ENCODE peak calls at places on chromosomes 11 and 22, in four cellular contexts. U, Q, F and X are unnamed samples.

GRCh38 chr11:36564376-36565032 is 3.3 kb upstream of the RAG1 start:
- DNase-seq in Q (no peak), U (peak), F (no peak), X (no peak)

GRCh38 chr11:126366064-126366822 is 10.8 kb downstream of the ST3GAL4 start:
- DNase-seq in Q (peak), F (no peak), U (no peak), X (no peak)

GRCh38 chr22:25845985-25846745 is 104.2 kb downstream of the MYO18B start:
- DNase-seq in U (no peak), F (no peak), Q (no peak), X (no peak)

GRCh38 chr11:125173556-125173955 is 9.0 kb downstream of the PKNOX2 start:
- DNase-seq in F (no peak), U (no peak), Q (no peak), X (no peak)

GRCh38 chr11:95325777-95326258 is 94.8 kb upstream of the SESN3 start:
- DNase-seq in Q (no peak), F (no peak), U (no peak), X (no peak)

GRCh38 chr11:57791321-57792059 is 29.9 kb downstream of the CTNND1 start:
- DNase-seq in Q (no peak), U (no peak), F (no peak), X (no peak)

GRCh38 chr11:103110406-103110805 is 1.2 kb downstream of the DYNC2H1 start:
- DNase-seq in Q (no peak), F (no peak), U (peak), X (no peak)

GRCh38 chr22:24304067-24304675 is 33.5 kb downstream of the SPECC1L start:
- DNase-seq in Q (no peak), F (no peak), U (no peak), X (no peak)

GRCh38 chr11:102469196-102469821 is 16.7 kb upstream of the TMEM123 start:
- DNase-seq in Q (no peak), F (no peak), U (peak), X (no peak)

GRCh38 chr11:102240502-102240901 is 76.8 kb upstream of the BIRC3 start:
- DNase-seq in F (no peak), Q (no peak), U (peak), X (no peak)

GRCh38 chr22:45124176-45124857 is 39.4 kb upstream of the NUP50 start:
- DNase-seq in U (no peak), Q (no peak), F (no peak), X (no peak)

GRCh38 chr11:7060828-7061227 is 28.0 kb upstream of the RBMXL2 start:
- DNase-seq in Q (no peak), F (no peak), U (peak), X (no peak)

GRCh38 chr11:16191212-16191851 is 165.0 kb downstream of the SOX6 start:
- DNase-seq in Q (no peak), F (no peak), U (no peak), X (no peak)

GRCh38 chr22:39773976-39774539 is 119.5 kb downstream of the ENTHD1 start:
- DNase-seq in Q (no peak), U (no peak), F (no peak), X (no peak)

GRCh38 chr11:118216621-118217526 is 7.9 kb downstream of the JAML start:
- DNase-seq in Q (no peak), F (no peak), U (no peak), X (no peak)

GRCh38 chr11:105577645-105578044 is 32.2 kb upstream of the GRIA4 start:
- DNase-seq in U (peak), Q (no peak), F (no peak), X (no peak)

GRCh38 chr11:70732493-70733206 is 334.3 kb downstream of the CTTN start:
- DNase-seq in U (no peak), Q (no peak), F (no peak), X (no peak)

GRCh38 chr22:50524664-50525103 is 714 bp downstream of the SCO2 start:
- DNase-seq in Q (no peak), U (no peak), F (no peak), X (no peak)

GRCh38 chr11:12692238-12693074 is 18.2 kb downstream of the TEAD1 start:
- DNase-seq in F (no peak), Q (peak), U (peak), X (peak)

GRCh38 chr11:33670250-33671011 is 30.2 kb downstream of the C11orf91 start:
- DNase-seq in Q (no peak), U (peak), F (peak), X (no peak)

GRCh38 chr22:44295406-44295805 is 17.3 kb downstream of the SHISAL1 start:
- DNase-seq in F (no peak), Q (no peak), U (no peak), X (no peak)

GRCh38 chr11:2731285-2732125 is 31.7 kb upstream of the KCNQ1OT1 start:
- DNase-seq in U (no peak), Q (no peak), F (no peak), X (no peak)

GRCh38 chr11:111329306-111330204 is 31.2 kb downstream of the POU2AF3 start:
- DNase-seq in F (no peak), Q (peak), U (no peak), X (no peak)

GRCh38 chr11:18844753-18845367 is 53.3 kb upstream of the PTPN5 start:
- DNase-seq in Q (no peak), F (no peak), U (peak), X (no peak)
- TF ChIP-seq CTCF in Q (peak), F (peak), U (peak), X (peak)

DNA sequence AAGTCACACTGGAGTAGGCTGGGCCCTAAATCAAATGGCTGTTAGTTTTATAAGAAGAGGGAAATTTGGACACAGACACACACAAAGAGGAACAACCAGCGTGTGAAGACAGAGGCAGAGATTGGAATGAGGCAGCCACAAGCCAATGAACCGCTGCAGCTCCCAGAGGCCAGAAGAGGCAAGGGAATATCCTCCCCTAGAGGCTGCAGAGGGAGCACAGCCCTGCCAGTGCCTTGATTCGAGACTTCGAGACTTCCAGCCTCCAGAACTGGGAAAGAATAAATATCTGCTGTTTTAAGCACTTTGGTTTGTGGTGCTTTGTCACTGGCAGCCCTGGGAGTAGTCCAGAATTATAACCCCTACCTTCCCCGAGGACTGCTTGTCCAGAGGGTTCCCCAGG is 484.4 kb downstream of the MN1 start:
- DNase-seq in F (no peak), Q (no peak), U (peak), X (no peak)
- TF ChIP-seq CTCF in F (peak), Q (no peak), U (peak), X (no peak)

DNA sequence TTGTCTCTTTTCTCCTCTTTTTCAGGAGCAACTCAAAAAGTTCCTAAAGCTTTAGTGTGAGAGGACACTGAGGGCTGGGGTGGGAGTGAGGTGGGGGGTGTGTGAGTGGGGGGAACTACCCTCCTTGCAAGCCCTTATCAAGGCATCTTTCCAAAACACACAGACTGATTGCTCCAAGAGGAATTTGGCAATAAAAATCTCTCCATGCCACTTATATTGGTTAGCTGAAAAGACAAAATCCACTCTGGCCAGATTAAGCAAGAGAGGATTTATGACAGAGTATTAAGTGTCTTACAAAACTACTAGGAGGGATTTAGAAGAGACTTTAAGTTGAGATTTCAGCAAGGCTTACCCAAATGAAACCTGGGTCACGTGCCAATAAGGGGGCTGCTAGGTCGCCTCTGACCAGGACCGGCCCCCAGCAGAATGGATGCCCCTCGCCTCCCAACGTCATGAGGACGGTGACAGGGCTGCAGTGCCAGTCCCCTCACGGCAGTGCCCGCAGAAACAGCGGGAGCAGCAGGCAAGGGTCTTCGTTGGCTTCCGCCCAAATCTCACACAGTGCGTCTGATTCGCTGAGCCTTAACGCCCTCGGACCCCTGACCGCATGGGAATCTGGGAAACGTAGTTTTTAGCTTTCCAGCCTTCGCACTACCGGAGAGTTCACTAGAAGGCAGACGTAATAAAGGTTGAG is 22.1 kb upstream of the CTR9 start:
- DNase-seq in F (no peak), U (no peak), Q (no peak), X (no peak)
- TF ChIP-seq CTCF in F (no peak), U (no peak), Q (no peak), X (no peak)

GRCh38 chr11:84249344-84250135 is 963.4 kb upstream of the CCDC90B start:
- DNase-seq in F (no peak), Q (no peak), U (no peak), X (no peak)
- TF ChIP-seq CTCF in F (no peak), Q (no peak), U (no peak), X (no peak)

GRCh38 chr11:128607819-128608218 is 20.5 kb upstream of the ETS1 start:
- DNase-seq in U (no peak), Q (no peak), F (no peak), X (no peak)
- TF ChIP-seq CTCF in U (no peak), Q (no peak), F (no peak), X (no peak)

GRCh38 chr11:113506461-113506860 is 31.3 kb upstream of the DRD2 start:
- DNase-seq in U (no peak), F (no peak), Q (no peak), X (peak)
- TF ChIP-seq CTCF in U (no peak), F (no peak), Q (no peak), X (no peak)

DNA sequence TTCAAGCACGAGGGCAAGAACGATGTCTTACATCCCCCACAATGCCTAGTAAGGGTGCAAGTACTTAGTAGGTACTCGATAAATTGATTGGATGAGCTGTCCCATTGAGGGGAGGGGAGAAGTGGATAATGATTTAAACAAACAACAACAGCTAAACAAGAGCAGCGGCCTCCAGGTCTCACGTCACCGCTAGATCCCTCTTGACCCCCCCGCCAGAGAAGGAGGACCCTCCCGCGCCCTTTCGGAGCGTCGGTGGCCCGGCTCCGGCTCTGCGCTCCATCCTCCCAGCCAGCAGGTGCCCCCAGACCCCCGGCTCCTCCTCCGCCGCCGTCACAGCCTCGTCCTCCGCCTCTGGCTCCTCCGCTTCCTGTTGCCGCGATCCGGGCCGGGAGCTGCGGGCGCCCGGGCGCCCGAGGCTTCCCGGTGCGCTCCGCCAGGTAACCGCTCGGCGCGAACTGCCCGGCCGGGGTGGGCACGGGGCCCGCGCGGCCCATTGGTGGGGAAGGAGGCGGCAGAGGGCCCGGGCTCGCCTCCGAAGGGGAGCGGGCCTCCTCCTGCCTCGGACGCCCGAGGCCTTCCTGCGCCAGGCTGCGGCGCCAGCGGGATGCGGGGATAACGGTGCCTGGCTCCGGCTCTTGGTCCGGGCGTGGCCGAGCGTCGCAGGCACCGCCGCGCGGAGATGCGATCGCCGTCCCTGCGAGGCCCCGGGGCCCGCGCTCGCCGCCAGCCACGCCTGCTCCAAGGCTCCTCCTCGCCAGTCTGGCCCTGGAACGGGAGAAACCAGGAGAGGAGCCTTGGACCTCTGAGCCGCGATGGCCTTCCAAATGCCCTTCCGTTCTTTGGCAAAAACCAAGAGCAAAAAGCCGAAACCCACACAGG is at the start of gene TLCD5:
- DNase-seq in F (peak), Q (peak), U (peak), X (peak)
- TF ChIP-seq CTCF in F (peak), Q (peak), U (no peak), X (no peak)

GRCh38 chr11:50186146-50186545 is 153.5 kb downstream of the OR4C45 start:
- DNase-seq in U (no peak), Q (no peak), F (no peak), X (no peak)
- TF ChIP-seq CTCF in U (no peak), Q (no peak), F (no peak), X (no peak)

DNA sequence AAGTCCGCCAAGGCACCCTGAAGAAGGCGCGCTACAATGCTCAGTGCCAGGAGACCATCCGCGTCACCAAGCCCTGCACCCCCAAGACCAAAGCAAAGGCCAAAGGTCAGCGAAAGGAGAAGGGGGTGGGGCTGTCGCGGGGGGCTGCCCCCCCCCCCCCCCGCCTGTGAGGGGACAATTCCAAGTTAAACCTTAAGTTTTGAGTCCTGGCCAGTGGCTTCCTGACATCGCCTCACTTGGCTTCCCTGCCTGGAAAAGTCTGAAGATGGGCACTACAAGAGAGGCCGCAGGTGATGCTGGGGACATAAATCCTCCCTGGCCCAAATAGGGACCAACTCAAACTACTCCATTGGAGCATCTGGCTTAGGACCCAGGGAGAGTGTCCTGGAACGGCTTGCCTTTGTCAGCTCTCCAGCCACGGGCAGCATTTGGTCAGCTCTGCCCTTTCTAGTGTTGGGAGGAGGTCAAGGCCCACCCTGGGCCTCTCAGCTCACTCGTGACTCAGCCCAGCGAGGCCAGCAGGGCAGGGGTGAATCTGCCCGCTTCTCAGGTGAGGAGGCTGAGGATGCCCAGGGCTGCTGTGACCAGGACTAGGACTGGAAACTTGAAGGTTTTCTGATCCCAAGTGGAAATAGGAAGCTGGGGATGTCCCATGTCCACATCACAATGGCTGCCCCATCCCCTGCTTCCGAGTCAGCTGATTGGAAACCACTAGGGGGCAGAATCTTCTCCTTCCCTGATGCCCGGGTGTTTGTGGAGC is 1.4 kb downstream of the MDK start:
- DNase-seq in U (peak), F (no peak), Q (no peak), X (no peak)
- TF ChIP-seq CTCF in U (peak), F (peak), Q (peak), X (peak)

GRCh38 chr22:47124451-47124881 is 362.0 kb downstream of the TBC1D22A start:
- DNase-seq in U (no peak), F (no peak), Q (peak), X (no peak)

GRCh38 chr22:47123827-47124442 is 361.5 kb downstream of the TBC1D22A start:
- DNase-seq in U (no peak), F (no peak), Q (no peak), X (no peak)

GRCh38 chr22:47124946-47125345 is 362.5 kb downstream of the TBC1D22A start:
- DNase-seq in Q (no peak), U (no peak), F (no peak), X (no peak)

GRCh38 chr22:47126344-47126811 is 363.9 kb downstream of the TBC1D22A start:
- DNase-seq in F (no peak), U (no peak), Q (peak), X (no peak)

DNA sequence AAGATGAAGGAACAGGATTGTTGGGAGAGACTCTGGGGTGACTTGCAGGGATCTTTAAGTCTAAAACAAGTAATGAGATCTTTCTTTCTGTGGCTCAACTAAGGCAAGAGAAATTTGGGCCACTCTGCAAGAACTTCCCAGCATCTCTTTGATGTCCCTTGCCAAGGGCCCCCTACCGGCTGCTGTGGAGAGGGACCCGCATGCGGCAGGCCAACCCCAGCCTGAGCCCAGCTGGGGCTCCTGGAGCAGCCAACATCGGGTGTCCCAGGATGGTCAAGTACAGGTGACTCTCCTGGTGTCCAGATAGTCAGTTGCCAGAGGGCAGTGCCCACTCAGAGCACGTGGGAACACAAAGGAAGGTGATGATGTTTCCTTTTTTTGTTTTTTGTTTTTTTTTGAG is 363.2 kb downstream of the TBC1D22A start:
- DNase-seq in U (peak), Q (no peak), F (no peak), X (no peak)
- TF ChIP-seq CTCF in U (peak), Q (no peak), F (no peak), X (peak)